ENCODE peak calls at places on chromosomes 2 and 18, in nine cellular contexts. W, F, E, H, T, C, V, K and L are unnamed samples.

GRCh38 chr18:60067426-60068210 is 167.8 kb downstream of the PMAIP1 start:
- DNase-seq in W (no peak), T (no peak), C (peak; percentile 83), V (no peak), F (no peak), K (no peak), E (no peak), H (no peak), L (peak; percentile 17)

GRCh38 chr2:96769816-96770215 is 9.1 kb downstream of the CNNM4 start:
- DNase-seq in H (no peak), W (peak; percentile 30), K (no peak), E (no peak), F (peak; percentile 66), T (no peak), V (no peak), C (no peak), L (no peak)

GRCh38 chr18:37586641-37587225 is 21.1 kb upstream of the CELF4 start:
- DNase-seq in C (peak; percentile 31), T (no peak), E (no peak), H (no peak), K (no peak), F (no peak), W (no peak), V (no peak), L (no peak)

GRCh38 chr18:59744271-59744721 is 47.1 kb upstream of the CCBE1 start:
- DNase-seq in W (peak; percentile 95), F (no peak), K (no peak), H (peak; percentile 92), E (no peak), C (no peak), T (no peak), V (no peak), L (no peak)

GRCh38 chr18:39485696-39486095 is 1920.1 kb upstream of the CELF4 start:
- DNase-seq in K (no peak), F (peak; percentile 19), H (no peak), C (no peak), W (no peak), T (no peak), E (no peak), V (no peak), L (no peak)

GRCh38 chr2:197107291-197108269 is 181.1 kb upstream of the PGAP1 start:
- DNase-seq in T (no peak), F (no peak), E (no peak), K (no peak), W (peak; percentile 54), C (no peak), H (peak; percentile 15), V (no peak), L (peak; percentile 40)

GRCh38 chr2:6358985-6359384 is 506.7 kb downstream of the CMPK2 start:
- DNase-seq in K (no peak), C (no peak), F (no peak), W (no peak), E (no peak), T (no peak), H (no peak), V (no peak), L (no peak)

GRCh38 chr2:29518988-29519925 is 402.1 kb downstream of the ALK start:
- DNase-seq in F (no peak), E (no peak), C (no peak), H (peak; percentile 90), W (peak; percentile 82), K (no peak), T (peak; percentile 15), V (no peak), L (no peak)

GRCh38 chr18:56575819-56576663 is 62.4 kb downstream of the TXNL1 start:
- DNase-seq in H (peak; percentile 80), E (peak; percentile 33), T (peak; percentile 70), F (peak; percentile 67), V (peak; percentile 55), C (peak; percentile 71), W (peak; percentile 77), K (peak; percentile 43), L (peak; percentile 76)

GRCh38 chr2:52897511-52898085 is 870.0 kb upstream of the CHAC2 start:
- DNase-seq in K (no peak), E (no peak), W (no peak), H (no peak), V (no peak), T (no peak), F (no peak), C (peak; percentile 33), L (peak; percentile 27)

GRCh38 chr2:148508878-148509702 is 135.5 kb upstream of the EPC2 start:
- DNase-seq in C (peak; percentile 88), E (peak; percentile 80), F (peak; percentile 77), V (peak; percentile 88), H (peak; percentile 90), W (peak; percentile 94), K (peak; percentile 74), T (peak; percentile 90), L (peak; percentile 97)

DNA sequence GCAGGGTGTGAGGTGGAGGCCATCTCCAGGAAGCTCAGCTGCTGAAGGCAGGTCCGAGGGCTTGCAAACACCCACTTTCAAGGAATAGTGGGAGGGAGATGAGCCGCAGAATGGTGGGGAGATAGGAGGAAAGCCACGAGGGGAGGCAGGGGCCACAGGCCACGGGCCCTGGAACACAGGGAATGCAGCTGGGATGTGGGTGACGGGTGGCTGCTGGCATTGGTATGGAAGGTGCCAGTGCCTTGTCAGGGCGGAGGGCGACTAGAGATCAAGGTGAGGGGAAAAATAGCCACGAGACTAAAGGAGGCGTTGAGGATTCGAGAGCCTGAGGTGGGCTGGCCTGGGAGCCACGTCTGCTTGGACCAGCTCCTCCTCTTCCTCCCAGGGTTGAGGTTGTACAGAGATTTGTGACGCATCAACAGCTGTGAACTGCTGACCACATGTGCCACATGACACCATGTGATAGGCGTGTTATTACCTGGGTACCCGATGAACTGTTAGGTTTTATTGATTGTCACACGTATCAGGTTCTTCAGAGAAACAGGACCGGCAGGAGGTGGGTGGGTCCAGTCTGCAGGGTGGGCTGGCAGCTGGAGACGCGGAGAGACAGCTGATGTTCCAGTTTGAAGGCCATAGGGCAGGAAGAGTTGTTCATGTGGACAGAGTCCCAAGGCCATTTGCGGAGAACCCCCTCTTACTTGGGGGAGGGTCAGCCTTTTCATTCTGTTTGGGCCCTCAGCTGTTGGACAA is 9.9 kb downstream of the IMPA2 start:
- DNase-seq in K (no peak), F (no peak), V (no peak), H (no peak), E (no peak), T (no peak), W (no peak), C (no peak), L (no peak)
- H3K4me1 ChIP-seq in K (peaks cover 23% of the 10 kb centered on the region), F (no peaks in the 10 kb centered on the region), V (peaks cover 10% of the 10 kb centered on the region), H (peaks cover 30% of the 10 kb centered on the region), E (peaks cover 17% of the 10 kb centered on the region), T (peaks cover 36% of the 10 kb centered on the region), W (peaks cover 18% of the 10 kb centered on the region), C (peaks cover 23% of the 10 kb centered on the region), L (peaks cover 47% of the 10 kb centered on the region)

DNA sequence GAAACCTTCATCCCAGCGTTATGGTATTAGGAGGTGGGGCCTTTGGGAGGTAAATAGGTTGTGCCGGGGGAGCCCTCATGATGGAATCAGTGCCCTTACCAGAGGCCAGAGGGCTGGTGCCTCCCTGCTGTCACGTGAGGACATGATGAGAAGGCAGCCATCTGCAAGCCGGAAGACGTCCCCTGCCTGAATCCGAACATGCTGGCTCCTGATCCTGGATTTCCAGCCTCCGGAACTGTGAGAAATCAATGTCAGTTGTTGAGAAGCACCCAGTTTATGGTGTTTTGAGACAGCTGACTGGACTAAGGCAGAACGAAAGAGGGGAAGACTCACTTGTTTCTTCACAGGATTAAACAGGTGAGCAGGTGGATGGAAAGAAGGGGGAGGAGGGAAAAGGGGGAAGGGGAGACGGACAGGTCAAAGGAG is 13.0 kb upstream of the KLF11 start:
- DNase-seq in H (no peak), K (no peak), T (no peak), E (no peak), V (no peak), C (no peak), W (peak; percentile 52), F (no peak), L (no peak)
- TF ChIP-seq EZH2phosphoT487 in H (no peak), K (no peak), T (no peak), E (no peak), V (no peak), C (no peak), W (no peak), F (no peak), L (no peak)

GRCh38 chr2:120858764-120859525 is 123.3 kb downstream of the GLI2 start:
- DNase-seq in C (peak; percentile 87), H (no peak), T (peak; percentile 25), E (no peak), W (no peak), F (peak; percentile 61), K (no peak), V (no peak), L (peak; percentile 74)
- H3K4me1 ChIP-seq in C (peaks cover 52% of the 10 kb centered on the region), H (peaks cover 9% of the 10 kb centered on the region), T (peaks cover 20% of the 10 kb centered on the region), E (no peaks in the 10 kb centered on the region), W (peaks cover 17% of the 10 kb centered on the region), F (peaks cover 71% of the 10 kb centered on the region), K (peaks cover 21% of the 10 kb centered on the region), V (no peaks in the 10 kb centered on the region), L (peaks cover 47% of the 10 kb centered on the region)

DNA sequence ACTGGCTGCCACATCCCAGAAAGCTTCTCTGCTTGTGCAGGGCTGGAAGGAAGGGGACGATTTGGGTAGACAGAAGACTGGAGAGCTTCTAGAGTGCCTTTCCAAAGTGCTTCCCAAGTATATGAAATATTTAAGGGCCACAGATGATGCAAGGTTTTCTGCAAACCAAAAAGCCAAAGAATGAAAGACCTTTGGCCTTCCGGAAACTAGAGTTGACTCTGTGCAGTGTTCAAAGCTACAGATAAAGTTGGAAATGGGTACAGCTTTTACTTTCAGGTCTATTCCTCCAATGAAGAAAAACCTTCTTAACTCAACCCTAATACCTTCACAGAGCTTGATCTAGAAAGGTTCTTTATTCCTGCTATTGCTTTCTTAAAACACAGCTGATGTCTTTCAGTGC is 253.0 kb upstream of the KLHL29 start:
- DNase-seq in W (no peak), F (no peak), T (no peak), K (no peak), E (no peak), C (no peak), H (no peak), V (no peak), L (no peak)
- TF ChIP-seq EZH2phosphoT487 in W (no peak), F (no peak), T (no peak), K (no peak), E (no peak), C (no peak), H (no peak), V (no peak), L (no peak)